ENCODE peak calls at places on chromosomes 7 and 10, in nine cellular contexts. O is hepatocyte; A is lower lobe of right lung; R is effector memory CD4-positive, alpha-beta T cell; X is psoas muscle; Q is astrocyte; G is testis; I is heart left ventricle; B is PC-3. E is an unnamed sample. For H3K4me1, the result is how much of the 10 kb centered on the place peaks cover.

GRCh38 chr7:38027884-38028455 is 107.5 kb downstream of the EPDR1 start:
- DNase-seq in Q (no peak), A (no peak), O (no peak), X (no peak), B (peak), R (no peak), I (no peak), G (no peak), E (no peak)

GRCh38 chr7:117682681-117683385 is 190.4 kb downstream of the CTTNBP2 start:
- DNase-seq in X (no peak), O (peak), R (no peak), G (no peak), Q (no peak), A (no peak), B (peak), I (no peak), E (no peak)

GRCh38 chr7:152025937-152026890 is 740 bp downstream of the GALNT11 start:
- DNase-seq in X (no peak), O (no peak), B (no peak), R (no peak), A (no peak), G (no peak), Q (no peak), I (no peak), E (no peak)

GRCh38 chr7:157016352-157017041 is 6.0 kb upstream of the MNX1 start:
- DNase-seq in Q (no peak), A (no peak), I (no peak), G (no peak), R (no peak), X (no peak), B (no peak), O (no peak), E (no peak)

GRCh38 chr10:13924020-13924725 is 337.4 kb downstream of the PRPF18 start:
- DNase-seq in O (no peak), Q (peak), X (no peak), I (no peak), B (peak), R (no peak), G (no peak), A (no peak), E (no peak)

GRCh38 chr10:14738011-14738510 is 36.6 kb downstream of the FAM107B start:
- DNase-seq in I (no peak), G (no peak), O (no peak), X (no peak), A (no peak), Q (no peak), B (no peak), R (no peak), E (no peak)

GRCh38 chr7:105198223-105198622 is 184.2 kb downstream of the KMT2E start:
- DNase-seq in A (no peak), O (peak), G (no peak), X (no peak), I (no peak), Q (peak), R (no peak), B (peak), E (no peak)

GRCh38 chr7:92644406-92645113 is 54.4 kb upstream of the FAM133B start:
- DNase-seq in A (no peak), O (no peak), G (no peak), I (peak), X (peak), R (no peak), Q (peak), B (no peak), E (no peak)

GRCh38 chr7:117385340-117386124 is 41.8 kb downstream of the ASZ1 start:
- DNase-seq in B (peak), R (no peak), Q (peak), X (no peak), I (no peak), G (no peak), O (peak), A (no peak), E (no peak)

GRCh38 chr7:49778731-49779270 is 5.4 kb downstream of the VWC2 start:
- DNase-seq in O (no peak), R (no peak), Q (no peak), B (no peak), X (no peak), G (no peak), A (no peak), I (no peak), E (no peak)

GRCh38 chr10:109405338-109405737 is 518.0 kb downstream of the XPNPEP1 start:
- DNase-seq in G (no peak), I (no peak), O (no peak), X (no peak), R (no peak), B (no peak), A (no peak), Q (no peak), E (no peak)

GRCh38 chr10:93462371-93462770 is 19.8 kb downstream of the MYOF start:
- DNase-seq in B (no peak), A (no peak), O (no peak), I (no peak), R (no peak), G (no peak), X (no peak), Q (no peak), E (no peak)

GRCh38 chr10:88491314-88491713 is 91.8 kb downstream of the RNLS start:
- DNase-seq in I (no peak), X (no peak), G (no peak), O (no peak), R (no peak), A (no peak), Q (no peak), B (no peak), E (no peak)

GRCh38 chr7:130925136-130925794 is 191.3 kb upstream of the KLF14 start:
- DNase-seq in X (no peak), R (no peak), A (no peak), I (no peak), O (peak), G (no peak), B (peak), Q (no peak), E (no peak)

GRCh38 chr7:132489776-132490237 is 86.5 kb downstream of the PLXNA4 start:
- DNase-seq in X (no peak), B (no peak), A (no peak), O (no peak), R (no peak), G (no peak), I (no peak), Q (no peak), E (no peak)

GRCh38 chr10:124123141-124123540 is 29.7 kb upstream of the CHST15 start:
- DNase-seq in G (no peak), R (no peak), B (no peak), A (no peak), O (no peak), Q (peak), X (no peak), I (no peak), E (no peak)

GRCh38 chr7:45189151-45189970 is 31.8 kb downstream of the RAMP3 start:
- DNase-seq in R (no peak), B (no peak), O (no peak), Q (no peak), I (no peak), X (no peak), G (no peak), A (no peak), E (no peak)

GRCh38 chr10:86330778-86331763 is 35.5 kb downstream of the GRID1 start:
- DNase-seq in R (no peak), B (no peak), I (no peak), A (no peak), X (no peak), O (no peak), Q (no peak), G (no peak), E (no peak)

GRCh38 chr10:43137971-43138756 is at the start of gene CSGALNACT2:
- DNase-seq in I (peak), B (peak), R (peak), Q (peak), O (peak), G (peak), X (peak), A (peak), E (peak)

GRCh38 chr7:148699024-148699771 is 495 bp downstream of the CUL1 start:
- DNase-seq in B (peak), I (peak), O (peak), X (peak), R (peak), A (peak), Q (peak), G (peak), E (peak)

GRCh38 chr10:103040424-103040823 is 122.3 kb downstream of the CNNM2 start:
- DNase-seq in O (no peak), B (peak), X (no peak), A (no peak), Q (peak), G (no peak), R (no peak), I (no peak), E (no peak)

GRCh38 chr7:73717025-73717807 is 2.3 kb downstream of the STX1A start:
- DNase-seq in R (no peak), A (no peak), G (peak), X (no peak), B (no peak), O (peak), Q (peak), I (no peak), E (no peak)

GRCh38 chr7:39192476-39192875 is 214.8 kb downstream of the POU6F2 start:
- DNase-seq in A (no peak), R (no peak), O (no peak), G (no peak), X (no peak), B (no peak), I (no peak), Q (no peak), E (no peak)

DNA sequence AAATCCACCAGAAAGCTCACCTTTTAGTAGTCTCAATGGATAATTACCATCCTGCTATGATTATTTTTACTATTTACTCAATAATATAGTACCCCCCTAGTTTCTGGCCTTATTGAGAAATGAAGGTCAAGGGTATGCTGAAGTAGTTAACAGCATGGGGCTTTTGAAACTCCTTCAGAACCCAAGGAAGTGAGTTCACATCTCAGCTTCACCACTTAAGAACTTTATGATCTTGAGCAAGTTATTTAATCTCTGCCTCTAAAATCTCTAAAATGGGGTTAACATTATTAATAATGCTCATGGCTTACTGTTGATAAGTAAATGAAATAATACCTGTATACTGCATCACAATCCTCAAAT is 5.8 kb downstream of the MTPN start:
- DNase-seq in O (no peak), Q (no peak), I (no peak), R (no peak), X (no peak), A (no peak), B (no peak), G (no peak), E (no peak)
- H3K4me1 ChIP-seq in O (under half), Q (under half), I (under half), R (under half), X (under half), A (half or more), B (under half), G (under half), E (under half)

GRCh38 chr7:25249772-25250171 is 21.5 kb upstream of the NPVF start:
- DNase-seq in I (no peak), X (no peak), G (no peak), O (peak), Q (no peak), B (no peak), A (no peak), R (no peak), E (no peak)
- H3K4me3 ChIP-seq in I (no peak), X (no peak), G (no peak), O (no peak), Q (no peak), B (no peak), A (no peak), R (no peak), E (no peak)

DNA sequence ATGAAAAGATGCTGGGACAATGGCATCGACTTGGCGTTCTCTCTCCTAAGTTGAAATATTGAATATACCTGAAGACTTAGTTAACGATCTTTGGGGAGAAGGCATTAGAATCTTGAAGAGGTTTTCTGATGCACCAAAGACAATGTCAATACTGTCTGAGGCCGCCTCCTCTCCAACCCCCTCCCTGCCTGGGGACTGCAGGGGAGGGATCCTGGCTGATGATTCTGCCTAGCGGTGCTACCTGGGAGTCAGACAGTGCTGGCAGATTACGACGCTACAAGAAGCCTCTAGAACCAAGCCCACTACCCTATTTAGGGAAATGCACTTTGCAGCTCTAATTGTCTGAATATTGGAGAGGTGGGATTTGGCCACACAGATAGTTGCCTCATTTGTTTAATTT is 145.6 kb upstream of the HABP2 start:
- DNase-seq in X (no peak), A (no peak), I (no peak), O (no peak), Q (no peak), G (no peak), B (no peak), R (no peak), E (no peak)
- H3K4me1 ChIP-seq in X (under half), A (under half), I (under half), O (under half), Q (under half), G (under half), B (under half), R (under half), E (under half)

GRCh38 chr7:143884978-143885559 is 16.9 kb downstream of the TCAF1 start:
- DNase-seq in Q (peak), A (no peak), O (peak), B (no peak), G (peak), X (peak), I (no peak), R (no peak), E (peak)

GRCh38 chr7:143884276-143884977 is 17.5 kb downstream of the TCAF1 start:
- DNase-seq in X (no peak), R (no peak), A (no peak), O (no peak), B (no peak), I (no peak), G (no peak), Q (no peak), E (no peak)

GRCh38 chr7:143878884-143879283 is 23.1 kb downstream of the TCAF1 start:
- DNase-seq in A (no peak), I (no peak), Q (no peak), X (no peak), R (no peak), G (no peak), O (no peak), B (no peak), E (no peak)

GRCh38 chr7:143882611-143883078 is 19.3 kb downstream of the TCAF1 start:
- DNase-seq in R (no peak), A (peak), X (peak), Q (peak), I (peak), B (no peak), G (peak), O (peak), E (peak)

DNA sequence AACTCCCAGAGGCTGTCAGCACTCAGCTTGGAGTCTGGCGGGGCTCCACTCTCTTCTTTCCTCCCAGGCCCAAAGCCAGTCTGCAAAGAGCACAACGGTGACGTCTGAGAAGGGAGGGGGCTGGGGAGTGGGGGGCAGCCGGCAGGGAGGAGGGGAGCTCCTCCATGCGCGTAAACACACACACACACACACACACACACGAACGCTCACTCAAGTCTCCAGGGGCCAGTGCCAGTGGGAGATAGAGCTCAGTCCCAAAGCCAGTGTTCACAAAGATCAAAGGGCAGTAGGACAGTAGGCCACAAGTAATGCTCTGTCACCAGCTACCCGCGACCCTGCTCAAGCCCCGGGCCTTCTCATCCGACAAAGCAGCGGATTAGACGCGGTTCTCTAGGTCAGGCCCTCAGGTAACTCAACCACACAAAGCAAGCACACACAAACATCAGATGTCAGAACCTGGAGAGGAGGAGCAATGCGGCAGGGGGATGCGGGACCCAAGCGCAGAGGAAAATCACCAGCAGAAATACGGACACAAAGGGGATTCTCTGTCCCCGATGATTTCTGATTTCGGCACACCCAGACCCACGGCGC is 19.9 kb downstream of the TCAF1 start:
- DNase-seq in B (no peak), A (no peak), O (peak), Q (peak), X (peak), I (peak), R (no peak), G (peak), E (peak)
- H3K4me3 ChIP-seq in B (no peak), A (peak), O (peak), Q (peak), X (peak), I (peak), R (no peak), G (peak), E (no peak)

DNA sequence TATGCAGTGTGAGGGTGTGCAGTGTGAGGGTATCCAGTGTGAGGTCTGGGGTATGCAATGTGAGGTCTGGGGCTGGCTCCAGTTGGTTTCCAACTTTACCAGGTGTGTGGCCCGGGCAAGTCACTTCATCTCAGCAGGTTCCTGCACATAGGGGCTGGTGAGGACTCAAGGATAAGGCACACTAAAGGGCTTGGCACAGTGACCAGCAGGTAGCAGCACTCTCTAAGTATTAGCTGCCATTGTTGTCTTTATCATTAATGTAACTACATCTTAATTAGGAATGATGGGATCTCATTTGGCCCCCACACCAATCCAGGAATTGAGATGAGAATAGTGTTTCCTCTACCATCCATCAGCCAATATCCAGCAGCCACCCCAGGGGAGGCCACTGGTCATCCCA is 117.3 kb downstream of the KCNMA1 start:
- DNase-seq in I (no peak), G (no peak), Q (no peak), O (no peak), A (no peak), B (no peak), X (no peak), R (no peak), E (no peak)
- H3K4me1 ChIP-seq in I (under half), G (under half), Q (under half), O (under half), A (under half), B (under half), X (under half), R (under half), E (under half)

GRCh38 chr7:102912742-102913141 is at the start of gene LRRC17:
- DNase-seq in X (no peak), B (no peak), A (no peak), I (no peak), Q (peak), R (no peak), O (peak), G (peak), E (no peak)
- H3K4me3 ChIP-seq in X (peak), B (no peak), A (peak), I (peak), Q (peak), R (no peak), O (peak), G (no peak), E (no peak)

GRCh38 chr7:108014200-108014599 is 11.2 kb upstream of the LAMB1 start:
- DNase-seq in Q (peak), A (no peak), O (no peak), B (no peak), X (no peak), G (no peak), I (no peak), R (no peak), E (no peak)
- H3K4me1 ChIP-seq in Q (half or more), A (under half), O (under half), B (half or more), X (under half), G (under half), I (under half), R (under half), E (half or more)

GRCh38 chr7:109322833-109323232 is 753.2 kb downstream of the DNAJB9 start:
- DNase-seq in G (no peak), X (no peak), O (no peak), B (no peak), Q (no peak), R (no peak), A (no peak), I (no peak), E (no peak)
- H3K4me3 ChIP-seq in G (no peak), X (no peak), O (no peak), B (no peak), Q (no peak), R (no peak), A (no peak), I (no peak), E (no peak)

E was measured in body of pancreas.